ENCODE peak calls at places on chromosomes 16 and 17, in seven cellular contexts. One of them, this sample, is unnamed.

GRCh38 chr17:2736956-2737355 is 12.5 kb downstream of the CCDC92B start:
- DNase-seq in gastrocnemius medialis: no peak
- DNase-seq in colonic mucosa: no peak
- DNase-seq in neural progenitor cell: no peak
- DNase-seq in left ventricle myocardium inferior: no peak
- DNase-seq in endothelial cell: no peak
- DNase-seq in foreskin fibroblast: no peak
- DNase-seq in this sample: no peak

GRCh38 chr17:34725740-34726139 is 146.4 kb downstream of the TMEM132E start:
- DNase-seq in gastrocnemius medialis: no peak
- DNase-seq in colonic mucosa: no peak
- DNase-seq in neural progenitor cell: no peak
- DNase-seq in left ventricle myocardium inferior: no peak
- DNase-seq in endothelial cell: no peak
- DNase-seq in foreskin fibroblast: no peak
- DNase-seq in this sample: no peak

GRCh38 chr16:84907575-84907974 is 87.8 kb downstream of the CRISPLD2 start:
- DNase-seq in gastrocnemius medialis: peak
- DNase-seq in colonic mucosa: no peak
- DNase-seq in neural progenitor cell: no peak
- DNase-seq in left ventricle myocardium inferior: no peak
- DNase-seq in endothelial cell: no peak
- DNase-seq in foreskin fibroblast: no peak
- DNase-seq in this sample: no peak

GRCh38 chr16:69320731-69321073 is 9.6 kb downstream of the VPS4A start:
- DNase-seq in gastrocnemius medialis: no peak
- DNase-seq in colonic mucosa: no peak
- DNase-seq in neural progenitor cell: no peak
- DNase-seq in left ventricle myocardium inferior: no peak
- DNase-seq in endothelial cell: no peak
- DNase-seq in foreskin fibroblast: no peak
- DNase-seq in this sample: no peak

GRCh38 chr16:78973041-78973440 is 627.5 kb downstream of the MAF start:
- DNase-seq in gastrocnemius medialis: no peak
- DNase-seq in colonic mucosa: no peak
- DNase-seq in neural progenitor cell: no peak
- DNase-seq in left ventricle myocardium inferior: no peak
- DNase-seq in endothelial cell: no peak
- DNase-seq in foreskin fibroblast: no peak
- DNase-seq in this sample: no peak

GRCh38 chr16:80273635-80274538 is 266.9 kb upstream of the DYNLRB2 start:
- DNase-seq in gastrocnemius medialis: no peak
- DNase-seq in colonic mucosa: no peak
- DNase-seq in neural progenitor cell: no peak
- DNase-seq in left ventricle myocardium inferior: no peak
- DNase-seq in endothelial cell: no peak
- DNase-seq in foreskin fibroblast: no peak
- DNase-seq in this sample: no peak

GRCh38 chr16:56192971-56193936 is 2.0 kb downstream of the GNAO1 start:
- DNase-seq in gastrocnemius medialis: no peak
- DNase-seq in colonic mucosa: no peak
- DNase-seq in neural progenitor cell: peak
- DNase-seq in left ventricle myocardium inferior: no peak
- DNase-seq in endothelial cell: no peak
- DNase-seq in foreskin fibroblast: no peak
- DNase-seq in this sample: no peak

GRCh38 chr16:9033125-9033830 is 58.2 kb upstream of the HAPSTR1 start:
- DNase-seq in gastrocnemius medialis: no peak
- DNase-seq in colonic mucosa: peak
- DNase-seq in neural progenitor cell: peak
- DNase-seq in left ventricle myocardium inferior: no peak
- DNase-seq in endothelial cell: no peak
- DNase-seq in foreskin fibroblast: no peak
- DNase-seq in this sample: no peak

GRCh38 chr17:57801044-57801711 is 48.7 kb downstream of the MRPS23 start:
- DNase-seq in gastrocnemius medialis: no peak
- DNase-seq in colonic mucosa: no peak
- DNase-seq in neural progenitor cell: no peak
- DNase-seq in left ventricle myocardium inferior: no peak
- DNase-seq in endothelial cell: no peak
- DNase-seq in foreskin fibroblast: no peak
- DNase-seq in this sample: no peak

GRCh38 chr16:69490707-69491324 is 66.4 kb downstream of the CYB5B start:
- DNase-seq in gastrocnemius medialis: no peak
- DNase-seq in colonic mucosa: no peak
- DNase-seq in neural progenitor cell: no peak
- DNase-seq in left ventricle myocardium inferior: no peak
- DNase-seq in endothelial cell: no peak
- DNase-seq in foreskin fibroblast: no peak
- DNase-seq in this sample: no peak

GRCh38 chr17:59572301-59572924 is 7.0 kb downstream of the DHX40 start:
- DNase-seq in gastrocnemius medialis: no peak
- DNase-seq in colonic mucosa: no peak
- DNase-seq in neural progenitor cell: no peak
- DNase-seq in left ventricle myocardium inferior: no peak
- DNase-seq in endothelial cell: no peak
- DNase-seq in foreskin fibroblast: peak
- DNase-seq in this sample: no peak

GRCh38 chr16:89197033-89197632 is 3.2 kb downstream of the SLC22A31 start:
- DNase-seq in gastrocnemius medialis: no peak
- DNase-seq in colonic mucosa: no peak
- DNase-seq in neural progenitor cell: no peak
- DNase-seq in left ventricle myocardium inferior: no peak
- DNase-seq in endothelial cell: no peak
- DNase-seq in foreskin fibroblast: no peak
- DNase-seq in this sample: no peak

GRCh38 chr16:74169687-74170522 is 126.7 kb upstream of the PSMD7 start:
- DNase-seq in gastrocnemius medialis: no peak
- DNase-seq in colonic mucosa: peak
- DNase-seq in neural progenitor cell: no peak
- DNase-seq in left ventricle myocardium inferior: no peak
- DNase-seq in endothelial cell: no peak
- DNase-seq in foreskin fibroblast: no peak
- DNase-seq in this sample: no peak

GRCh38 chr17:61324540-61324868 is 75.1 kb upstream of the TBX2 start:
- DNase-seq in gastrocnemius medialis: no peak
- DNase-seq in colonic mucosa: no peak
- DNase-seq in neural progenitor cell: no peak
- DNase-seq in left ventricle myocardium inferior: no peak
- DNase-seq in endothelial cell: no peak
- DNase-seq in foreskin fibroblast: peak
- DNase-seq in this sample: no peak

DNA sequence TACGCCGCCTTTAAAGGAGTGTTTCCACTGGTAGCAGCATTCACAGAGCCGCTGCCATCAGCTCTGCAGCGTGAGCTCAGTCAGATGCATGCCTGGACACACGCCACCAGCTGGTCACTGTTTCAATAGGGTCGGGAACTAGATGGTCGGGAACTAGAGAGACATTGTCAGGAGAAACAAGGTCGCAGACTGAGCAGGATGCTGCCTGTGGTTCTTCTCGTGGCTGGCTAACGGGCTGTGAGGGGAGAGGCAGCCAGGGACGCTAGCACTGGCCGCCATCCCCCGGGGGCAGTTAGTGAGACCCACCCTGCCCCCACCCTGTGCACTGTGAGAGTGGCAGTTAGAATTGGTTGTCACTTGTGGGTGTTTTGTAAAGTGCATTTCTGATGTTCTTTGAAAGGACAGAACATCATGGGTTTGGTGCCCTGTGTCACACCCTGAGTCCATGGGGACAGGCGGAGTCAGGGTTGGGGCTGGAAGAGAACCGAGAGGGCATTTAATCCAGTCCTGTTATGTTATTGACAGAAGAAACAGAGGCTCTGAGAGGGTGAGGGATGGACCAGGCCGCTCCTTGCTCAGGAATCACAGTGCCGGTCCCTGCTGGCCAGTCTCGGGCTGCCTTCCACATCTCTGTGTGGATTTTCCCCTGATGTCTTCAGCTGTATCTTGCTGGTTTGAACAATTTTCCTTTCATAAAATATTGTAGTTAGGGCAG is 86.4 kb downstream of the SPECC1 start:
- DNase-seq in gastrocnemius medialis: no peak
- DNase-seq in colonic mucosa: no peak
- DNase-seq in neural progenitor cell: peak
- DNase-seq in left ventricle myocardium inferior: peak
- DNase-seq in endothelial cell: peak
- DNase-seq in foreskin fibroblast: peak
- DNase-seq in this sample: no peak
- TF ChIP-seq CTCF in gastrocnemius medialis: peak
- TF ChIP-seq CTCF in colonic mucosa: no peak
- TF ChIP-seq CTCF in neural progenitor cell: peak
- TF ChIP-seq CTCF in left ventricle myocardium inferior: peak
- TF ChIP-seq CTCF in endothelial cell: no peak
- TF ChIP-seq CTCF in foreskin fibroblast: peak
- TF ChIP-seq CTCF in this sample: no peak

GRCh38 chr17:49842846-49843245 is 5.0 kb downstream of the TAC4 start:
- DNase-seq in gastrocnemius medialis: no peak
- DNase-seq in colonic mucosa: no peak
- DNase-seq in neural progenitor cell: no peak
- DNase-seq in left ventricle myocardium inferior: no peak
- DNase-seq in endothelial cell: no peak
- DNase-seq in foreskin fibroblast: no peak
- DNase-seq in this sample: no peak
- TF ChIP-seq CTCF in gastrocnemius medialis: no peak
- TF ChIP-seq CTCF in colonic mucosa: no peak
- TF ChIP-seq CTCF in neural progenitor cell: no peak
- TF ChIP-seq CTCF in left ventricle myocardium inferior: no peak
- TF ChIP-seq CTCF in endothelial cell: no peak
- TF ChIP-seq CTCF in foreskin fibroblast: no peak
- TF ChIP-seq CTCF in this sample: no peak

DNA sequence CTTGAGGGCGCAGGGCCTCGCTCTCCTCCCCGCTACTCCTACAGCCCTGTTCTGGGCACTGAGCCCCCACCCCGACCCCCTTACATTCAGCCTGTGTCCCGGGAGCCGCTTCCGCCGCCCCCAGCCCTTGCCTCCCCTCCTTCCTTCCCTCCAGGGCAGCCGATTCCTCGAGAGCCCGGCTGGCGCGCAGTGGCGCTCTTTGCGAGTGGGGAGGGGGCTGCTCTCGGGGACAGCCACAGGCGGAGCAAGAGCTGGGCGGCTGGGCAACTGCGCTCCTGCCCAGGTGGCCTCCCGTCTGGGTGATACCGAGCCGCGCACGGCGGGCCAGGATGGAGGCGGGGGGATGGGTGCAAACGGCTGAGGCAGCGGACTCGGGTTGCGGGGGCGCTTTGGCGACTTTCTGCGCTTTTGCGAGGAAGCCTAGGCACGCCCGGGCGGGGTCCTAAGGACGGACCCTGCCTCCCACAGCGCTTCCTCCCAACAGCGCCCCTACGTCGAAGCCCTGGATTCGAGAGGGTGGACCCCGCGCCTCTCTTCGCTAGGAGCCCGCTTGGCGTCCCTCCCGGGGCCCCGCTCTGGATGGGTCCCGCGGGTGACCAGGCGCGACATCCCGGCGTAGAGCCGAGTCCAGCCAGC is 1.3 kb downstream of the MMP15 start:
- DNase-seq in gastrocnemius medialis: no peak
- DNase-seq in colonic mucosa: peak
- DNase-seq in neural progenitor cell: peak
- DNase-seq in left ventricle myocardium inferior: peak
- DNase-seq in endothelial cell: peak
- DNase-seq in foreskin fibroblast: no peak
- DNase-seq in this sample: no peak
- TF ChIP-seq CTCF in gastrocnemius medialis: no peak
- TF ChIP-seq CTCF in colonic mucosa: no peak
- TF ChIP-seq CTCF in neural progenitor cell: peak
- TF ChIP-seq CTCF in left ventricle myocardium inferior: no peak
- TF ChIP-seq CTCF in endothelial cell: no peak
- TF ChIP-seq CTCF in foreskin fibroblast: no peak
- TF ChIP-seq CTCF in this sample: no peak

GRCh38 chr16:1054660-1055556 is 17.6 kb upstream of the SSTR5 start:
- DNase-seq in gastrocnemius medialis: no peak
- DNase-seq in colonic mucosa: peak
- DNase-seq in neural progenitor cell: peak
- DNase-seq in left ventricle myocardium inferior: peak
- DNase-seq in endothelial cell: peak
- DNase-seq in foreskin fibroblast: peak
- DNase-seq in this sample: no peak
- TF ChIP-seq CTCF in gastrocnemius medialis: peak
- TF ChIP-seq CTCF in colonic mucosa: peak
- TF ChIP-seq CTCF in neural progenitor cell: peak
- TF ChIP-seq CTCF in left ventricle myocardium inferior: peak
- TF ChIP-seq CTCF in endothelial cell: peak
- TF ChIP-seq CTCF in foreskin fibroblast: peak
- TF ChIP-seq CTCF in this sample: peak

DNA sequence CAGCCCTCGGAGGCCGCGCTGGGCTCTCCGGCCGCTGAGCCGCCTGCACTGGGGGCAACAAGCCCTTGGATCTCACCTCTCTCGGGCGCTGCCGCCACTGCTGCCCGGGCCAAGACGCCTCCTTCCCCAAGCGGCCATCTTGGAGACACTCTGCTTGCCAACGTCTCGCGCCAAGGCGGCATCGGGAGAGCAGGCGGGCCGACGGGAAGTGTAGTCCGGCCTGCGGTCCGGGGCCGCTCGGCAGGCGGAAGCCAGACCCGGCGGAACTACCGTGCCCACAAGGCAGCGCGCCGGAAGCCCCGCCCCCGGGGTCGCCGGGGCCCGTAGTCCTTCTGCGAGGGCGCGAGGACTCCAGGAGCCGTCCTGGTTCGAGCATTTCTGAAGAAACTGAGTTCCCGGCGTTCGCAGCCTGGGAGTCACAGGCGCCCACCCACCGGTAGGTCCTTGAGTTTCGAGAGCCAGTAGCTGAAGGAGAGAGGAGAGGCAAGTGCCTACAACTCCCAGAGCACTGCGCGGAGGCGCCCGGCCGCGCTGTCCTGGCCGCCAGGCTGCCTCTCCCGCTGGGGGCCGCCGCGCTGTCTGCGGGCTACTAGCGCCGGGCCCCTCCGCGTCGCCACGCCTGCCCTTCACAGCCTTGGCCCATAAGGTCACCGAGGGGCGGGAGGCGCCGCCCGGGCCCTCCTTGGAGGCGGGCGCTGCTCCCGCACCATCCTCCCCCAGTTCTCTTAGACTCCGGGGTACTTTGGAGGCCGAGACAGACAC is at the start of gene TMEM11:
- DNase-seq in gastrocnemius medialis: peak
- DNase-seq in colonic mucosa: peak
- DNase-seq in neural progenitor cell: peak
- DNase-seq in left ventricle myocardium inferior: peak
- DNase-seq in endothelial cell: peak
- DNase-seq in foreskin fibroblast: peak
- DNase-seq in this sample: peak
- TF ChIP-seq CTCF in gastrocnemius medialis: peak
- TF ChIP-seq CTCF in colonic mucosa: no peak
- TF ChIP-seq CTCF in neural progenitor cell: no peak
- TF ChIP-seq CTCF in left ventricle myocardium inferior: peak
- TF ChIP-seq CTCF in endothelial cell: no peak
- TF ChIP-seq CTCF in foreskin fibroblast: no peak
- TF ChIP-seq CTCF in this sample: peak

This sample was measured in natural killer cell.